ENCODE peak calls at places on chromosome 1, in seven cellular contexts. G is gastrocnemius medialis, A is uterus, E is astrocyte of the spinal cord, M is spleen, Z is GM06990, F is body of pancreas. B is an unnamed sample.

GRCh38 chr1:93692983-93693591 is 11.4 kb upstream of the BCAR3 start:
- DNase-seq in F (no peak), G (no peak), Z (peak), A (no peak), E (peak), M (no peak), B (no peak)

GRCh38 chr1:98662354-98662665 is 789 bp downstream of the SNX7 start:
- DNase-seq in A (no peak), E (no peak), G (no peak), F (no peak), Z (no peak), M (no peak), B (no peak)

GRCh38 chr1:22133247-22133927 is 9.5 kb downstream of the WNT4 start:
- DNase-seq in F (no peak), Z (no peak), A (no peak), E (no peak), G (no peak), M (no peak), B (no peak)

GRCh38 chr1:65177457-65177856 is 29.5 kb downstream of the AK4 start:
- DNase-seq in G (no peak), A (no peak), M (no peak), F (no peak), E (peak), Z (no peak), B (no peak)

GRCh38 chr1:161166669-161167548 is 683 bp downstream of the PPOX start:
- DNase-seq in F (peak), M (peak), Z (no peak), A (no peak), G (no peak), E (no peak), B (peak)

GRCh38 chr1:6638226-6638625 is 13.6 kb downstream of the THAP3 start:
- DNase-seq in A (peak), G (no peak), M (no peak), E (peak), Z (no peak), F (peak), B (peak)

GRCh38 chr1:94819584-94819944 is 593 bp upstream of the SLC44A3 start:
- DNase-seq in A (no peak), M (no peak), G (no peak), E (no peak), F (no peak), Z (no peak), B (no peak)

GRCh38 chr1:12098786-12099185 is 35.7 kb downstream of the TNFRSF8 start:
- DNase-seq in A (no peak), G (no peak), F (no peak), Z (no peak), E (no peak), M (no peak), B (no peak)

GRCh38 chr1:3884966-3885365 is 15.1 kb downstream of the C1orf174 start:
- DNase-seq in F (no peak), G (no peak), Z (no peak), E (no peak), M (peak), A (no peak), B (peak)

GRCh38 chr1:166069390-166069789 is 97.4 kb downstream of the FAM78B start:
- DNase-seq in M (no peak), G (no peak), E (no peak), F (no peak), Z (no peak), A (no peak), B (no peak)

GRCh38 chr1:5684791-5685190 is 307.4 kb downstream of the NPHP4 start:
- DNase-seq in A (no peak), G (no peak), F (no peak), Z (no peak), E (no peak), M (no peak), B (no peak)

GRCh38 chr1:41420877-41421276 is 59.6 kb downstream of the FOXO6 start:
- DNase-seq in Z (no peak), M (no peak), F (no peak), A (no peak), E (peak), G (no peak), B (no peak)

GRCh38 chr1:79531790-79532189 is 525.3 kb upstream of the ADGRL4 start:
- DNase-seq in M (no peak), Z (no peak), A (no peak), E (no peak), F (no peak), G (no peak), B (no peak)

GRCh38 chr1:39524171-39524570 is 32.7 kb downstream of the BMP8A start:
- DNase-seq in E (no peak), F (no peak), Z (no peak), G (no peak), M (peak), A (no peak), B (no peak)

GRCh38 chr1:183476081-183476480 is 3.8 kb downstream of the SMG7 start:
- DNase-seq in A (no peak), E (no peak), M (no peak), F (no peak), Z (no peak), G (no peak), B (no peak)
- H3K4me3 ChIP-seq in A (no peak), E (no peak), M (no peak), F (no peak), Z (no peak), G (no peak), B (no peak)

GRCh38 chr1:236638935-236639334 is 34.6 kb upstream of the HEATR1 start:
- DNase-seq in Z (no peak), F (no peak), E (no peak), M (no peak), A (no peak), G (peak), B (no peak)
- H3K4me3 ChIP-seq in Z (no peak), F (no peak), E (no peak), M (no peak), A (no peak), G (peak), B (no peak)

GRCh38 chr1:208211901-208212843 is 32.0 kb downstream of the PLXNA2 start:
- DNase-seq in F (no peak), M (no peak), E (no peak), A (no peak), Z (no peak), G (no peak), B (no peak)
- H3K4me3 ChIP-seq in F (no peak), M (no peak), E (no peak), A (no peak), Z (no peak), G (no peak), B (no peak)

GRCh38 chr1:236975461-236975860 is 28.8 kb downstream of the MT1HL1 start:
- DNase-seq in Z (no peak), G (no peak), E (no peak), F (no peak), M (no peak), A (no peak), B (no peak)
- H3K4me3 ChIP-seq in Z (no peak), G (no peak), E (no peak), F (no peak), M (no peak), A (no peak), B (no peak)

GRCh38 chr1:78009276-78009675 is 4.5 kb downstream of the DNAJB4 start:
- DNase-seq in G (no peak), M (no peak), A (no peak), Z (no peak), E (no peak), F (no peak), B (no peak)
- H3K4me3 ChIP-seq in G (peak), M (peak), A (no peak), Z (no peak), E (peak), F (peak), B (peak)

GRCh38 chr1:117671781-117672501 is 66.1 kb downstream of the TENT5C start:
- DNase-seq in F (peak), Z (no peak), G (no peak), E (peak), A (peak), M (no peak), B (no peak)
- H3K4me3 ChIP-seq in F (no peak), Z (no peak), G (no peak), E (no peak), A (no peak), M (no peak), B (no peak)

DNA sequence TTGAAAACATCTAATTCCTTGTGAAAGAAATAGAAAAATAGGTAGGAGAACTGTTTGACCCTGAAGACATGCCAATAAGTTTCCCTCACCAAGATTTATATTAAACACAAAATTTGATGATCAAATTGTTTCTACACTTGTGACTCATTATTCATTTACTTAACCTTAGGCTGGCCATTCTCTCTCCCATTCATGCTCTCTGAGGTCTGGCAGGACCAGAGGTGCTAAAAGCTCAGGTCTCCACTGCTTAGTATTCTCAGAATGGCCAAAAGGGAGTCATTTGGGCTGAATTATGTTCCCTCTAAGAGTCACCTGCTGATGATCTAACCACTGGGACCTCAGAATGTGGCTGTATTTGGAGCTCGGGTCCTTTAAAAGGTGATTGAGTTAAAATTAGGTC is 47.1 kb upstream of the ATP1B1 start:
- DNase-seq in Z (no peak), F (no peak), A (no peak), M (no peak), E (no peak), G (no peak), B (no peak)
- H3K4me3 ChIP-seq in Z (no peak), F (no peak), A (no peak), M (no peak), E (no peak), G (no peak), B (no peak)

GRCh38 chr1:112744019-112744578 is 29.0 kb upstream of the PPM1J start:
- DNase-seq in A (peak), E (peak), G (no peak), F (no peak), M (no peak), Z (no peak), B (peak)
- H3K4me3 ChIP-seq in A (no peak), E (peak), G (peak), F (no peak), M (peak), Z (no peak), B (no peak)